ENCODE peak calls at places on chromosomes 12 and 14, in seven cellular contexts. A is PC-3, B is GM23248, R is neuronal stem cell, F is endothelial cell of umbilical vein, E is HCT116, N is astrocyte. I is an unnamed sample. For H3K4me1, the result is how much of the 10 kb centered on the place peaks cover.

GRCh38 chr12:114692558-114693531 is 8.9 kb upstream of the TBX3 start:
- DNase-seq in B (peak), N (no peak), F (no peak), E (no peak), A (peak), R (no peak), I (no peak)

GRCh38 chr12:9888665-9889273 is 7.5 kb downstream of the KLRF2 start:
- DNase-seq in R (no peak), A (no peak), E (no peak), F (no peak), B (no peak), N (no peak), I (no peak)

GRCh38 chr12:7021956-7022355 is 3.7 kb upstream of the LPCAT3 start:
- DNase-seq in B (peak), N (no peak), F (no peak), A (no peak), R (no peak), E (no peak), I (no peak)

GRCh38 chr14:23559010-23559920 is 3.2 kb downstream of the THTPA start:
- DNase-seq in B (peak), R (peak), E (no peak), N (no peak), F (peak), A (peak), I (peak)

GRCh38 chr14:100504372-100505078 is 82.7 kb downstream of the BEGAIN start:
- DNase-seq in N (peak), A (peak), F (no peak), B (peak), E (peak), R (no peak), I (no peak)

GRCh38 chr12:11710431-11710830 is 61.0 kb downstream of the ETV6 start:
- DNase-seq in N (no peak), B (no peak), A (no peak), R (no peak), F (no peak), E (no peak), I (no peak)

GRCh38 chr12:39103552-39104165 is 198.3 kb upstream of the CPNE8 start:
- DNase-seq in B (peak), R (peak), E (peak), A (peak), F (peak), N (peak), I (peak)

GRCh38 chr14:93712838-93713724 is 75.2 kb downstream of the PRIMA1 start:
- DNase-seq in R (no peak), N (no peak), B (peak), F (no peak), E (no peak), A (peak), I (no peak)

GRCh38 chr12:21551811-21552469 is 25.8 kb downstream of the SPX start:
- DNase-seq in A (no peak), F (peak), B (no peak), E (no peak), R (no peak), N (no peak), I (no peak)

GRCh38 chr12:51925400-51926063 is 18.2 kb downstream of the ACVRL1 start:
- DNase-seq in N (no peak), B (no peak), F (no peak), E (no peak), R (no peak), A (no peak), I (no peak)

GRCh38 chr12:15278816-15279658 is 43.3 kb upstream of the PTPRO start:
- DNase-seq in B (peak), R (no peak), E (no peak), A (peak), N (peak), F (peak), I (no peak)

GRCh38 chr14:100891501-100892445 is 11.7 kb downstream of the RTL1 start:
- DNase-seq in E (no peak), B (no peak), R (no peak), F (no peak), N (no peak), A (no peak), I (no peak)

GRCh38 chr14:23910081-23910875 is 43.3 kb upstream of the DHRS4 start:
- DNase-seq in A (peak), R (peak), F (peak), B (peak), E (peak), N (peak), I (peak)

GRCh38 chr14:68089146-68089715 is 269.7 kb downstream of the RAD51B start:
- DNase-seq in B (peak), A (no peak), F (peak), E (peak), R (no peak), N (peak), I (no peak)

GRCh38 chr12:109014984-109015765 is 5.7 kb downstream of the SVOP start:
- DNase-seq in N (no peak), A (no peak), R (no peak), E (no peak), F (no peak), B (no peak), I (no peak)

GRCh38 chr14:47919334-47919846 is 244.0 kb upstream of the MDGA2 start:
- DNase-seq in F (no peak), R (no peak), B (no peak), A (no peak), E (no peak), N (no peak), I (no peak)

GRCh38 chr14:48563465-48563864 is 888.1 kb upstream of the MDGA2 start:
- DNase-seq in E (peak), A (peak), B (no peak), F (no peak), R (no peak), N (no peak), I (no peak)

GRCh38 chr12:94553130-94553519 is 93.5 kb upstream of the CEP83 start:
- DNase-seq in R (no peak), N (peak), B (peak), A (peak), E (peak), F (peak), I (no peak)

GRCh38 chr12:52531563-52532300 is 11.5 kb upstream of the KRT5 start:
- DNase-seq in F (no peak), N (no peak), E (no peak), B (no peak), R (no peak), A (no peak), I (no peak)

GRCh38 chr12:50665170-50665569 is 98.7 kb upstream of the ATF1 start:
- DNase-seq in F (no peak), R (no peak), N (no peak), E (no peak), A (peak), B (no peak), I (no peak)

GRCh38 chr12:21848192-21848591 is 73.7 kb upstream of the KCNJ8 start:
- DNase-seq in B (no peak), A (no peak), N (no peak), E (no peak), R (no peak), F (no peak), I (no peak)

GRCh38 chr14:20436363-20436755 is 393 bp upstream of the KLHL33 start:
- DNase-seq in B (peak), F (no peak), R (no peak), E (no peak), A (no peak), N (peak), I (no peak)

GRCh38 chr14:32941668-32942065 is 3.0 kb downstream of the NPAS3 start:
- DNase-seq in A (peak), E (no peak), F (no peak), R (no peak), N (no peak), B (no peak), I (no peak)

GRCh38 chr12:56160160-56160763 is 2.1 kb downstream of the MYL6 start:
- DNase-seq in N (no peak), A (peak), B (peak), E (no peak), R (no peak), F (peak), I (peak)

GRCh38 chr12:111643428-111643826 is 42.3 kb downstream of the BRAP start:
- DNase-seq in B (no peak), E (no peak), N (peak), A (no peak), R (no peak), F (peak), I (no peak)

GRCh38 chr14:20001863-20002262 is at the start of gene OR4Q2:
- DNase-seq in F (no peak), R (no peak), A (no peak), B (no peak), E (no peak), N (no peak), I (no peak)

GRCh38 chr14:32469388-32470160 is 140.5 kb downstream of the AKAP6 start:
- DNase-seq in E (peak), R (no peak), N (peak), B (peak), F (peak), A (peak), I (peak)

GRCh38 chr12:89636776-89637160 is 71.9 kb downstream of the ATP2B1 start:
- DNase-seq in A (peak), N (no peak), R (no peak), B (peak), E (no peak), F (no peak), I (no peak)

GRCh38 chr12:124756730-124757129 is 106.9 kb downstream of the SCARB1 start:
- DNase-seq in R (no peak), B (no peak), E (no peak), A (no peak), F (no peak), N (no peak), I (no peak)
- H3K4me1 ChIP-seq in R (under half), B (under half), E (under half), A (under half), F (under half), N (under half), I (under half)

GRCh38 chr12:107782067-107782466 is 7.6 kb downstream of the ASCL4 start:
- DNase-seq in B (no peak), F (no peak), E (no peak), A (no peak), N (no peak), R (no peak), I (no peak)

GRCh38 chr12:107778383-107779015 is 4.0 kb downstream of the ASCL4 start:
- DNase-seq in N (no peak), B (no peak), A (no peak), F (no peak), R (no peak), E (no peak), I (no peak)

GRCh38 chr12:107779077-107779840 is 4.8 kb downstream of the ASCL4 start:
- DNase-seq in E (no peak), R (no peak), F (no peak), B (no peak), A (no peak), N (no peak), I (peak)

GRCh38 chr12:107783406-107784376 is 9.2 kb downstream of the ASCL4 start:
- DNase-seq in N (no peak), B (no peak), E (no peak), R (no peak), F (no peak), A (no peak), I (no peak)

GRCh38 chr12:107780298-107780697 is 5.8 kb downstream of the ASCL4 start:
- DNase-seq in E (no peak), R (no peak), A (no peak), B (no peak), N (no peak), F (no peak), I (no peak)
- H2AFZ ChIP-seq in E (no peak), R (no peak), A (no peak), B (no peak), N (no peak), F (no peak), I (no peak)

DNA sequence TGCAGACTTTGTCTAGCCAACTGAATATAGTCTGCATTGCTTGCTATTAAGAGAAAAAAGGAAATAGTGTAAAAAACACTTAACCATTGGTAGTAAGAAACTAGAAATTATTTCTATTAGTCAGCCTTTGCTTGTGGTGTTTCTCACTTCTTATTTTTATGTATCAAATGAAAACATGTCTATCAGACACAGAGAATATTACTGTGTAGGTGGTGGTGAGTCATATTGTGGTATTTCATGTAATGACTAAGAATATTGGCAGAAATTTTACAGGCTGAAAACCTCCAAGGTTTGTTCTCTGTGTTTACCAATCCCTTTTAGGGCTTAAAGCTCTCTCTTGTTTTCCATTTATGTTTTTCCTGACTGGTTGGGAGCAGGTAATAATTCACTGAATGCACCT is 87.2 kb downstream of the DAAM1 start:
- DNase-seq in F (peak), A (peak), R (no peak), B (peak), E (peak), N (peak), I (no peak)
- H3K4me1 ChIP-seq in F (under half), A (half or more), R (under half), B (half or more), E (under half), N (under half), I (under half)

GRCh38 chr14:31339743-31340142 is 80.6 kb downstream of the HEATR5A start:
- DNase-seq in F (no peak), E (no peak), A (peak), N (no peak), R (no peak), B (no peak), I (no peak)

GRCh38 chr14:31336646-31337045 is 83.7 kb downstream of the HEATR5A start:
- DNase-seq in R (no peak), N (peak), A (peak), E (no peak), F (no peak), B (peak), I (no peak)

GRCh38 chr14:31340297-31341063 is 79.9 kb downstream of the HEATR5A start:
- DNase-seq in B (no peak), R (no peak), A (peak), N (no peak), E (no peak), F (no peak), I (no peak)

GRCh38 chr14:31337331-31337730 is 83.0 kb downstream of the HEATR5A start:
- DNase-seq in E (no peak), B (no peak), A (no peak), F (no peak), N (no peak), R (no peak), I (no peak)

GRCh38 chr14:31341280-31341679 is 79.1 kb downstream of the HEATR5A start:
- DNase-seq in E (no peak), R (no peak), B (no peak), A (no peak), N (no peak), F (no peak), I (no peak)
- H2AFZ ChIP-seq in E (no peak), R (no peak), B (no peak), A (no peak), N (no peak), F (no peak), I (no peak)

GRCh38 chr14:90512332-90512951 is 115.6 kb downstream of the CALM1 start:
- DNase-seq in A (peak), F (no peak), B (no peak), N (no peak), R (no peak), E (no peak), I (no peak)
- H3K4me1 ChIP-seq in A (under half), F (under half), B (under half), N (under half), R (under half), E (under half), I (under half)

GRCh38 chr12:116263431-116263830 is 14.1 kb downstream of the MED13L start:
- DNase-seq in B (no peak), R (no peak), F (no peak), A (no peak), E (no peak), N (no peak), I (no peak)

GRCh38 chr12:116262741-116263140 is 14.8 kb downstream of the MED13L start:
- DNase-seq in N (no peak), B (no peak), A (no peak), F (no peak), E (no peak), R (no peak), I (no peak)

GRCh38 chr12:116265361-116266128 is 11.9 kb downstream of the MED13L start:
- DNase-seq in F (no peak), A (no peak), N (no peak), R (no peak), E (no peak), B (peak), I (no peak)

GRCh38 chr12:116264525-116265070 is 12.9 kb downstream of the MED13L start:
- DNase-seq in F (no peak), R (no peak), A (no peak), B (no peak), E (no peak), N (no peak), I (no peak)

DNA sequence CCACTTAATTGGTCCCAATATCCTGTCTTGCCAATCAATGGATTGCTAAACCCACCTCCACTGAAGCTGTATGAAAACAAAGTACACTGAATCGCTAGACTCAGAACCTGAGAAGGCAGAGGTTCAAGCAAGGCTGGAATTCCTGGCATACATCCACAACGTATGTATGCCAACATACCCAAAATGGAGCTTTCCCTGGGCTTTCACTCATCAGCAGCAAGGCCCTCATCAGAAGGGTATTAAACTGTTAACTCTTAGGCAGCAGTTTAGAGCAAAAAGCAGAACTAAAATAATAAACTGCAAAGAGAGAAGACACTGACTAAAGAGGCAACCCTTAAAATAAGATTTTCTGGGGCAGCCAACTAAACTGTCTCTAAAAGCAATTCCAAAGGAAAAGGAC is 13.6 kb downstream of the MED13L start:
- DNase-seq in E (no peak), R (no peak), B (no peak), F (no peak), A (no peak), N (no peak), I (no peak)
- H2AFZ ChIP-seq in E (no peak), R (no peak), B (no peak), F (no peak), A (no peak), N (no peak), I (no peak)

GRCh38 chr12:47835017-47835830 is 15.5 kb upstream of the HDAC7 start:
- DNase-seq in B (no peak), F (no peak), R (no peak), E (no peak), N (no peak), A (no peak), I (peak)

GRCh38 chr12:47829584-47829983 is 9.9 kb upstream of the HDAC7 start:
- DNase-seq in B (no peak), N (no peak), F (no peak), A (no peak), E (no peak), R (no peak), I (no peak)

GRCh38 chr12:47834199-47835016 is 14.7 kb upstream of the HDAC7 start:
- DNase-seq in R (no peak), F (no peak), N (no peak), A (no peak), B (no peak), E (no peak), I (peak)

GRCh38 chr12:47833591-47834012 is 13.9 kb upstream of the HDAC7 start:
- DNase-seq in F (no peak), R (no peak), E (no peak), A (no peak), B (no peak), N (no peak), I (peak)

GRCh38 chr12:47832263-47832933 is 12.7 kb upstream of the HDAC7 start:
- DNase-seq in N (no peak), B (no peak), R (no peak), F (no peak), A (no peak), E (no peak), I (peak)
- H3K4me1 ChIP-seq in N (under half), B (under half), R (under half), F (under half), A (under half), E (under half), I (half or more)

GRCh38 chr14:52845079-52845478 is 53.7 kb upstream of the GNPNAT1 start:
- DNase-seq in R (no peak), E (no peak), F (no peak), B (no peak), A (no peak), N (no peak), I (no peak)

GRCh38 chr14:52840916-52841315 is 49.5 kb upstream of the GNPNAT1 start:
- DNase-seq in N (peak), A (peak), B (peak), F (no peak), R (no peak), E (no peak), I (no peak)

GRCh38 chr14:52848626-52849025 is 57.2 kb upstream of the GNPNAT1 start:
- DNase-seq in A (no peak), F (no peak), E (no peak), R (no peak), B (no peak), N (no peak), I (no peak)

DNA sequence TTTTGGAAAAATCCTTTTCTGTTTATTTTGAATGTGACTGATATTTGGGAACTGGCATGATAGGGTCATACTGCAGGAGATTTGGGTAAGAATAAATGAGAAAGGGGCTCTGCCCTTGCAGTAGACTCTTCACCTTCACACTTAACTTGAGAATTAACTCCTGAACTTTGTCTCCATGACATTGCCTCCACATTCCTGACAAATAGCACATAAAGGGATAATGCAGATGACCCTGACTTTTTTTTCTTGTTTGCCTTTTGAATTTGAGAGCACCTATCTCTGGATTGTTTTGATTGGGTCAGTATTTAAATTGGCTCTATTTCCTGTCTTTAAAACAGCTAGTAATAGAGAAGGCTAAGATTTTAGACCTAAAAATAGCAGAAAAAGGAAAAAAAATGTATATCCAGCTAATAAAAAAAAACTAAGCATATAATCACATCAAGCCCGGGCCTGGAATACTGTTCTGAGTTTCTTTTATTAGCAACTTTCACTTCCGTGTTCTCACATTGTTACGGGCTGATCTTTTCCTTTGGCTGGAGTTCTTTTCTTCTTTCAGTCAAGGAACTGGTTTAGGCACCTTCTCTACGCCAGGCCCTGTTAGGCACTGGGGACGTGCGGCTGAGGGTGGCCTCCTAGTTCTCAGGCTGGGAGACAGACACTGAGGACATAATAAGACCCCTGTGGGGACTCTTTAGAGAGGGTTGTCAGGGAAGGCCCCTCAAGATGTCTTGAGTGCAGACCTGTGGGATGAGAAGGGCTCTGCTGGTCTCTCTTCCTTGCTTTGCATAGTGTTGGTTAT is 53.1 kb upstream of the GNPNAT1 start:
- DNase-seq in B (peak), N (no peak), E (no peak), R (no peak), F (peak), A (no peak), I (no peak)
- H2AFZ ChIP-seq in B (peak), N (peak), E (no peak), R (peak), F (peak), A (no peak), I (no peak)

I was measured in OCI-LY7.